ENCODE peak calls at places on chromosome 21, in eight cellular contexts. P, L, G, W, K, D, Y and T are unnamed samples.

GRCh38 chr21:16358021-16358420 is 628.2 kb downstream of the USP25 start:
- DNase-seq in D (no peak), W (no peak), Y (no peak), P (no peak), K (no peak), G (no peak), L (no peak), T (no peak)

GRCh38 chr21:41640756-41641509 is 125.9 kb downstream of the RIPK4 start:
- DNase-seq in P (peak; percentile 21), D (no peak), W (peak; percentile 60), Y (no peak), K (no peak), G (no peak), L (no peak), T (no peak)

GRCh38 chr21:43611598-43612369 is 47.5 kb downstream of the HSF2BP start:
- DNase-seq in D (no peak), G (peak; percentile 66), Y (no peak), L (peak; percentile 75), W (peak; percentile 95), P (peak; percentile 76), K (peak; percentile 51), T (peak; percentile 69)

GRCh38 chr21:27149034-27149433 is 182.1 kb upstream of the ADAMTS5 start:
- DNase-seq in L (no peak), W (peak; percentile 24), Y (no peak), G (no peak), P (no peak), K (no peak), D (no peak), T (no peak)

GRCh38 chr21:35090403-35090802 is 41.3 kb upstream of the RUNX1 start:
- DNase-seq in P (no peak), L (no peak), K (no peak), G (no peak), Y (no peak), W (no peak), D (no peak), T (no peak)

GRCh38 chr21:36436829-36437744 is 42.8 kb downstream of the CLDN14 start:
- DNase-seq in Y (no peak), P (no peak), K (peak; percentile 46), D (no peak), L (no peak), G (no peak), W (no peak), T (no peak)

GRCh38 chr21:45308211-45309068 is 20.7 kb upstream of the POFUT2 start:
- DNase-seq in W (peak; percentile 88), L (no peak), K (peak; percentile 95), G (peak; percentile 66), Y (no peak), D (no peak), P (peak; percentile 51), T (no peak)

GRCh38 chr21:45318556-45319341 is 31.1 kb upstream of the POFUT2 start:
- DNase-seq in P (peak; percentile 59), K (no peak), Y (no peak), G (peak; percentile 93), W (peak; percentile 54), D (peak; percentile 92), L (peak; percentile 63), T (peak; percentile 26)

GRCh38 chr21:45108808-45109800 is 34.7 kb downstream of the ADARB1 start:
- DNase-seq in K (no peak), W (no peak), P (no peak), D (no peak), Y (no peak), G (no peak), L (no peak), T (no peak)

GRCh38 chr21:46418265-46418946 is 40.3 kb upstream of the DIP2A start:
- DNase-seq in K (no peak), P (no peak), G (no peak), D (no peak), L (no peak), W (no peak), Y (no peak), T (no peak)

DNA sequence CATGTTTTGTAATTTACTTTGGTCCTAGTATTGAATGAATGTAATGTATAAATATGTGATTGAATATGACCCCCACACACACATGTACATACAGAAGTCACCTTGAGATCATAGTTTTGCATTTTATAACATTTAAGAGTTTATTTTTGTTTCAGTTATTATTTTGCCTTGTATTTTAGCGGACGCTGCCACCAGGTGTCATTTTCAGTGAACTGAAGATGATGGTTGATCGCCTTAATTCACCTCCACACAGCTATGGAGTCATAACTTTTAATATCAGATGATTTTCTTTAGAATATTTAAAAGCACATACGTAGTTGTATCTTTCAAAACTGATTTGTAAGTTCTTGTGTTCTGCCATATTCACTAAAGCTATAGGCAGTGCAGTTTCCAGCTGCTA is 130.4 kb downstream of the DYRK1A start:
- DNase-seq in G (no peak), W (no peak), K (no peak), L (no peak), Y (no peak), P (no peak), D (no peak), T (no peak)
- TF ChIP-seq CTCF in G (peak; percentile 41), W (peak; percentile 23), K (peak; percentile 4), L (no peak), Y (no peak), P (no peak), D (no peak), T (peak; percentile 19)

DNA sequence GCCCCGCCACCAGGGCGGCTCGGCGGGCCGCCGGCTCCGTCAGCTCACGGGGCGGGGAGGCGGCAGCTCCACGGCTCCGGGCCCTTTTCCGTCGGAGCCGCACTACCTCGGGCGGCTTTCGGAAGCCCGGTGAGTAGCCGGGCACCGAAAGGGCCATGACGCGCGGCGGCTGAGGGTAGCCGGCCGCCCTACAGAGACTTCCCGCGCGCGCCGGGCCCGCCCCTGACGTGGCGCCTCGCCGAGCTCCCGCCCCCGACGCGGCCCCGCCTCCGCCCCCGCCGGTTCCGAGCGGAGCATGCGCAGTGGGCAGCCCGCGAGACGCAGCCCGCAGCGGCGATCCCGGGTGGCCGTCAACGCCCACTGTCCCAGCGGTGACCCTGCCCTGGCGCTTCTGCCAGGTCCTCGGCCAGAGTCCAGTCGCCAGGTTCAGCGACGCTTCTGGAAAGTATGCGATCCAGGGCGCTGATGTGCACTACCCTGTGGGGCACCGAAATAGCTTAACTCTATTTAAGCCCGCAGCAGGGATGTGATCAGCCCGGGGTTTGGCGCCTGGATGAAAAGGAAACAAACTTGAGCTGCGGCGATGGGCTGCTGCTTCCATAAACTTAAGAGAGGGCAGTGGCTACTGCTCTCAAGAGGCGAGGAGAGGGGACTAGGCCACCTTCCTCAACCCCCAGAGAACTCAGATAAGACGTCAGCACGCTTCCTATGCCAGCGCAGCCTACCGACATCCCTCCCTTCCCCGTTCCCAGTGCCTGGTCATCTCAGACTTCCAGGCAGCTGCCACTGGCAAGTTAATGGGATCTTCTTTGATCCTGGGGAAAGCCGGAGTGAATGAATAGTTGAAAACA is at the start of gene DONSON:
- DNase-seq in K (peak; percentile 85), P (peak; percentile 96), G (peak; percentile 93), W (peak; percentile 73), L (peak; percentile 89), Y (peak; percentile 17), D (peak; percentile 96), T (peak; percentile 85)
- TF ChIP-seq POLR2A in K (peak; percentile 66), P (peak; percentile 33), G (peak; percentile 77), W (peak; percentile 87), L (peak; percentile 57), Y (peak; percentile 62), D (no peak), T (no peak)

GRCh38 chr21:37565530-37566223 is 199.1 kb downstream of the DYRK1A start:
- DNase-seq in P (no peak), K (peak; percentile 22), L (no peak), G (no peak), W (peak; percentile 37), Y (no peak), D (no peak), T (no peak)
- TF ChIP-seq CTCF in P (no peak), K (no peak), L (no peak), G (no peak), W (no peak), Y (no peak), D (no peak), T (no peak)

DNA sequence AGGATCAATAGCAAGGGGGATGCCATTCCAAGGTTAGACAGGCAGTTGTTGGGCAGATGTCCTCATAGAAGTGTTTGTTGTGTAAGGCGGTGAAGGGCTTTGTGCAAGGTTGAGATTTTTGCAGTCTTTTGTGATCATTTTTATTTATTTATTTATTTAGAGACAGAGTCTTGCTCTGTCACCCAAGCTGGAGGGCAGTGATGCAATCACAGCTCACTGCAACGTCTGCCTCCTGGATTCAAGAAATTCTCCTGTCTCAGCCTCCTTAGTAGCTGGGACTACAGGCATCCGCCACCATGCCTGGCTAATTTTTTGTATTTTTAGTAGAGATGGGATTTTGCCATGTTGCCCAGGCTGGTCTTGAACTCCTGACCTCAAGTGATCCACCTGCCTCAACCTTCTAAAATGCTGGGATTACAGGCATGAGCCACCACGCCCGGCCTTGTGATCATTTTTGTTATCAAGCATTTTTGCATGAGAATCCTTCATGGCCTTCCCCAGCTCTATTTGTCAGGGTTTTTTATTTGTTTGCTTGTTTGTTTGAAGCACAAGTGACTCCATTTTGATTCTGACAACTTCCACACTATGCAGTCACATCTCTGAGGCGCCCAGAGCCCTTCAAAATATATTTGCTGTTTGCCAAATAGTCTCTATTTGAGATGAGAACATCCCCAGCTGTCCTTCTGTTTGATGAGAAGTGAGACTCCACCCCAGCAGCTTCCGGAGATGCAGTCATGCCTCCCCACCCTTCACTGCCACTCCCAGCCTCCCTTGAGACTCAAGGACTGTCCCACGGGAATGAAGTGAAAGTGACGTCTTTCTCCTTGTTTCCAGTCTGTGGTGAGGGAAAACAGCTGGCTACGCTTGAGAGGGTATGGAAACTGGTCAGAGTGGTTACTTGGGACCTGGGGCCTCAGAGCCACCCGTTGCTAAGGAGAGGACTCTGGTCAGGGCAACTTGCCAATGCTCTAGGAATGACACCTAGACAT is 38.0 kb downstream of the TMEM50B start:
- DNase-seq in K (peak; percentile 23), L (peak; percentile 19), D (peak; percentile 76), P (no peak), W (peak; percentile 94), G (peak; percentile 80), Y (no peak), T (peak; percentile 93)
- TF ChIP-seq POLR2A in K (no peak), L (no peak), D (no peak), P (no peak), W (no peak), G (no peak), Y (no peak), T (peak; percentile 37)